ENCODE peak calls at places on chromosomes 16 and 17, in four cellular contexts. C is A549, I is tibial artery, U is left lung. X is an unnamed sample.

GRCh38 chr16:54140057-54140787 is 146.4 kb downstream of the IRX3 start:
- DNase-seq in C (no peak), I (no peak), U (no peak), X (no peak)

GRCh38 chr17:3796110-3796821 is 4.7 kb downstream of the ITGAE start:
- DNase-seq in C (no peak), I (no peak), U (no peak), X (no peak)

GRCh38 chr17:46063239-46063638 is 64.2 kb downstream of the STH start:
- DNase-seq in C (peak), I (no peak), U (no peak), X (peak)

GRCh38 chr16:86089986-86090385 is 191.0 kb downstream of the IRF8 start:
- DNase-seq in C (no peak), I (peak), U (peak), X (no peak)

GRCh38 chr17:2263183-2263954 is 40.2 kb downstream of the SMG6 start:
- DNase-seq in C (no peak), I (no peak), U (no peak), X (no peak)

GRCh38 chr17:68248886-68249872 is 1.3 kb downstream of the AMZ2 start:
- DNase-seq in C (no peak), I (no peak), U (no peak), X (no peak)

GRCh38 chr17:83067071-83067717 is 12.2 kb upstream of the METRNL start:
- DNase-seq in C (no peak), I (peak), U (peak), X (no peak)

GRCh38 chr16:87628940-87629339 is 26.6 kb downstream of the JPH3 start:
- DNase-seq in C (peak), I (no peak), U (no peak), X (peak)

GRCh38 chr16:56858375-56858774 is 6.6 kb upstream of the SLC12A3 start:
- DNase-seq in C (no peak), I (no peak), U (no peak), X (no peak)

GRCh38 chr16:29645699-29646187 is 17.3 kb upstream of the SPN start:
- DNase-seq in C (no peak), I (no peak), U (no peak), X (no peak)

GRCh38 chr17:21164226-21165019 is 37.7 kb downstream of the DHRS7B start:
- DNase-seq in C (no peak), I (no peak), U (no peak), X (no peak)

GRCh38 chr17:2034157-2034556 is 4.2 kb downstream of the DPH1 start:
- DNase-seq in C (no peak), I (no peak), U (no peak), X (no peak)

GRCh38 chr16:56742030-56742984 is 12.4 kb downstream of the NUP93 start:
- DNase-seq in C (no peak), I (no peak), U (no peak), X (peak)

GRCh38 chr17:4738136-4739121 is 1.2 kb upstream of the ZMYND15 start:
- DNase-seq in C (no peak), I (no peak), U (no peak), X (no peak)

GRCh38 chr16:88346680-88347505 is 35.9 kb upstream of the ZNF469 start:
- DNase-seq in C (no peak), I (no peak), U (no peak), X (no peak)

GRCh38 chr16:30186782-30187555 is 3.6 kb downstream of the CORO1A start:
- DNase-seq in C (peak), I (peak), U (peak), X (no peak)

GRCh38 chr16:68993885-68994284 is 111.6 kb upstream of the HAS3 start:
- DNase-seq in C (peak), I (no peak), U (no peak), X (peak)

GRCh38 chr17:19726615-19727376 is 10.4 kb upstream of the SLC47A2 start:
- DNase-seq in C (no peak), I (no peak), U (no peak), X (no peak)

GRCh38 chr16:17339764-17340541 is 130.8 kb downstream of the XYLT1 start:
- DNase-seq in C (no peak), I (peak), U (no peak), X (no peak)

GRCh38 chr16:85310868-85311585 is 198.8 kb upstream of the CIBAR2 start:
- DNase-seq in C (no peak), I (no peak), U (no peak), X (no peak)

GRCh38 chr17:2101448-2102257 is 46.8 kb downstream of the HIC1 start:
- DNase-seq in C (no peak), I (peak), U (peak), X (no peak)

GRCh38 chr16:81879625-81880024 is 100.5 kb downstream of the PLCG2 start:
- DNase-seq in C (no peak), I (no peak), U (no peak), X (no peak)

GRCh38 chr17:65759532-65759931 is 198.1 kb upstream of the AXIN2 start:
- DNase-seq in C (no peak), I (no peak), U (no peak), X (no peak)

GRCh38 chr16:31487076-31487719 is 4.3 kb downstream of the SLC5A2 start:
- DNase-seq in C (no peak), I (no peak), U (no peak), X (no peak)

GRCh38 chr17:47895856-47896671 is at the start of gene SP2:
- DNase-seq in C (peak), I (peak), U (peak), X (peak)
- TF ChIP-seq CTCF in C (no peak), I (peak), U (no peak), X (no peak)

GRCh38 chr17:49399995-49400394 is 14.7 kb downstream of the PHB1 start:
- DNase-seq in C (no peak), I (no peak), U (no peak), X (no peak)
- H3K4me3 ChIP-seq in C (no peak), I (no peak), U (no peak), X (no peak)

GRCh38 chr17:7280519-7281073 is 922 bp upstream of the SLC2A4 start:
- DNase-seq in C (peak), I (peak), U (peak), X (peak)
- TF ChIP-seq CTCF in C (peak), I (peak), U (peak), X (peak)

GRCh38 chr17:78731904-78732303 is 50.2 kb downstream of the CYTH1 start:
- DNase-seq in C (no peak), I (no peak), U (no peak), X (no peak)

GRCh38 chr17:78737332-78737731 is 44.7 kb downstream of the CYTH1 start:
- DNase-seq in C (no peak), I (no peak), U (no peak), X (peak)

GRCh38 chr17:78735832-78736525 is 46.1 kb downstream of the CYTH1 start:
- DNase-seq in C (no peak), I (no peak), U (no peak), X (no peak)

GRCh38 chr17:78736526-78737079 is 45.5 kb downstream of the CYTH1 start:
- DNase-seq in C (peak), I (peak), U (peak), X (no peak)

DNA sequence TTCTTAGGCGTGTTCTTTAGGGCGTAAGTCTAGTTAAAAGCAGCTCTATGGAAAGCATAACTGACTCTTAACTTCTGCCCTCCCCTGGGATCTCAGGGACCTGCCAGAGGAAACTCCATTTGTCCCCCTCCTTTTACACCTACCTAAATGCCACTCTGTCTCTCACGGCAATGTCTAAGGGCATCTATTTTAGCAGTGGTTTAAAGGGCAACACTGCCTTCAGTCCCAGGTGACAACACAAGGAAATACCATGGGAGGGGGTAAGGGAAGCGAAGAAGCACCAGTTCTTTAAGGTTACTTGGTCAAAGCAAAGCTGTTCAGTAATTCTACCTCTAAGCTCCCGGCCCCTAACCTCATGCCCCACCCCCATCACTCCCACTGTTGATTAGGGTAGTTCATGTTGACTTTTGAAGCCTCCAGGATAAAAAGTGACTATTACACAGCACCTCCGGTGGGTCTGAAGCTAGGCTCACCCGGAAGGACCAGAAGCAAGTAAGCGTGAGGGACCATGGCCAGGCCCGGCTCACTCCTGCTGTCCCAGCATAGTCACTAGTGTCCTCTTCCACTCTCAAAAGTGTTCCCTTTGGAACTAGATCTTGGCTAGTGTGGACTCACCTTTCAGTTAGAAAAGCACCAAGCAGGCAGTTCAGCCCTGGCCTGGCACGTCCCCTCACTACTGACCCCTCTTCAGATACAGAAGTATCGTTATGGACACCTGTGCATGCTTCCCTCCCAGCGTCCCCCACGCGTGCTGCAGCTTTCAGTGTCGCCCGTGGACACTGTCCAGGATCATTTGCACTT is 47.0 kb downstream of the CYTH1 start:
- DNase-seq in C (no peak), I (no peak), U (no peak), X (no peak)
- H3K4me3 ChIP-seq in C (peak), I (peak), U (peak), X (no peak)

GRCh38 chr16:55255890-55256289 is 68.1 kb upstream of the IRX6 start:
- DNase-seq in C (no peak), I (no peak), U (no peak), X (no peak)

GRCh38 chr16:55261301-55261700 is 62.7 kb upstream of the IRX6 start:
- DNase-seq in C (no peak), I (no peak), U (no peak), X (no peak)

GRCh38 chr16:55253987-55254386 is 70.0 kb upstream of the IRX6 start:
- DNase-seq in C (no peak), I (no peak), U (no peak), X (no peak)

GRCh38 chr16:55256412-55257016 is 67.5 kb upstream of the IRX6 start:
- DNase-seq in C (no peak), I (no peak), U (no peak), X (no peak)

DNA sequence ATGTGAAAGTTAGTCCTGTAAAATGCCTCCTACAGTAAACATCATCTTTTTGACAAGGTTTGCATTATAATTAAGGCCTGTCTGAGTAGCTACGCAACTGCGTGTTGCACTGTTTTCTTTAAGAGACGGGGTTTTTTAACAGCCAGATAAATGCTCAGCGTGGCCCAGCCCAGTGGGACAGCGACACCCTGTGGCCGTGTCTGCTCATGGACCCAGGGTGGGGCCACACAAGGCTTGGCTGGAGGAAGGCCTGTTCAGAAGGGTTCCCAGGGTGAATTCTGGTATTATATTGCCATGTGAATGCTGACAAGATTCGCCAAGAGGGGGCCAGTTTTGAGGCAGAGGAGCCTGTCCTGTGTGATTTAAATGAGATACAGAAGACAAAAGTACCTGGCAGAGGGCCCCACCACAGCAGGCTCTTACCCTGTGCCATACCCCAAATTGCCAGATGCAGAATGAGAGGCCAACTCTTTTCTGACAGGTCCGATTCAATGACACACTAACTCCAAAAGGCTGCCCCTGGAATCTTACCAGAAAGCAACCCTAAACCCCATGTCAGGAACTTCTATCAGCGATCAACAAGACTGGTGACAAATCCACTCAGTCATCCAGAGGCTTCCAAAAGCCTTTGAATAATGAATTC is 65.9 kb upstream of the IRX6 start:
- DNase-seq in C (no peak), I (peak), U (peak), X (peak)
- TF ChIP-seq CTCF in C (peak), I (peak), U (peak), X (peak)

GRCh38 chr16:23301251-23302044 is 654 bp upstream of the SCNN1B start:
- DNase-seq in C (no peak), I (no peak), U (no peak), X (no peak)

GRCh38 chr16:23298290-23298689 is 3.8 kb upstream of the SCNN1B start:
- DNase-seq in C (no peak), I (no peak), U (no peak), X (no peak)

GRCh38 chr16:23293016-23293415 is 9.1 kb upstream of the SCNN1B start:
- DNase-seq in C (no peak), I (no peak), U (no peak), X (no peak)

GRCh38 chr16:23294260-23294659 is 7.8 kb upstream of the SCNN1B start:
- DNase-seq in C (no peak), I (no peak), U (no peak), X (no peak)

DNA sequence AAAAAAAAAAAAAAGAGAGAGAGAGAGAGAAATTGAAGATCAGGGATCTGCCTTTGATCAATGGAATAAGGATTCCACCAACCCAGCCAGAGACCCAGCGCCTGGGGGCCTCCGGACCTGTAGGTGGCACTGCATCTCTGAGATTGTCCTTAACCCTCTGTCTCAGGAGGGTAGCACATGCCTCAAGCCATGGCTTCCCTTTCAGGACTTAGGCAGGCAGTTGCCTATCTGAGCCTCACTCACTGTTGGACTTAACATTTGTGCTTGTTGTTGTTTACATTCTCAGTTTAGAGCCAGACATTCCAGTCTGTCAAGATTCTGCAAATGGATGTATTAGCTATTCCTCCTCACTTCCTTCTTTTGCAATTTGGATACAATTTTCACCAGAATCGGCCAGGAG is 5.1 kb upstream of the SCNN1B start:
- DNase-seq in C (peak), I (no peak), U (no peak), X (no peak)
- H3K4me3 ChIP-seq in C (no peak), I (no peak), U (no peak), X (no peak)

X was measured in AG09309.